ENCODE peak calls at places on chromosomes 4 and X, in ten cellular contexts. L, D, H, I, C, M, O, V, K and Y are unnamed samples.

GRCh38 chr4:140094701-140095420 is 59.1 kb downstream of the MAML3 start:
- DNase-seq in L (peak; percentile 61), D (peak; percentile 75), H (peak; percentile 72), I (no peak), C (peak; percentile 83), M (peak; percentile 91), O (no peak), V (no peak), K (no peak), Y (no peak)

GRCh38 chr4:88318751-88319350 is 34.5 kb upstream of the PPM1K start:
- DNase-seq in L (no peak), D (no peak), H (no peak), I (no peak), C (no peak), M (no peak), O (no peak), V (no peak), K (no peak), Y (no peak)

GRCh38 chrX:40153335-40154221 is 55.8 kb upstream of the BCOR start:
- DNase-seq in L (peak; percentile 68), D (peak; percentile 54), H (no peak), I (no peak), C (peak; percentile 73), M (peak; percentile 88), O (no peak), V (no peak), K (no peak), Y (no peak)

GRCh38 chrX:111634823-111635410 is 46.1 kb upstream of the ALG13 start:
- DNase-seq in L (no peak), D (no peak), H (no peak), I (no peak), C (no peak), M (no peak), O (no peak), V (no peak), K (no peak), Y (no peak)

GRCh38 chr4:11628093-11628725 is 199.5 kb upstream of the HS3ST1 start:
- DNase-seq in L (no peak), D (no peak), H (no peak), I (peak; percentile 81), C (no peak), M (no peak), O (no peak), V (no peak), K (no peak), Y (no peak)

GRCh38 chr4:55768291-55768690 is 51.3 kb upstream of the EXOC1L start:
- DNase-seq in L (no peak), D (no peak), H (no peak), I (no peak), C (no peak), M (no peak), O (peak; percentile 20), V (no peak), K (peak; percentile 15), Y (no peak)

GRCh38 chrX:9790866-9791265 is 4.6 kb downstream of the SHROOM2 start:
- DNase-seq in L (no peak), D (no peak), H (no peak), I (no peak), C (no peak), M (peak; percentile 11), O (no peak), V (no peak), K (no peak), Y (no peak)

GRCh38 chrX:38558681-38559080 is 2.7 kb upstream of the TSPAN7 start:
- DNase-seq in L (no peak), D (no peak), H (no peak), I (no peak), C (no peak), M (no peak), O (no peak), V (no peak), K (no peak), Y (no peak)

GRCh38 chr4:123749408-123749807 is 352.8 kb downstream of the SPRY1 start:
- DNase-seq in L (no peak), D (no peak), H (no peak), I (no peak), C (no peak), M (peak; percentile 74), O (no peak), V (no peak), K (no peak), Y (no peak)

GRCh38 chrX:53587795-53588194 is 98.7 kb downstream of the HUWE1 start:
- DNase-seq in L (no peak), D (no peak), H (no peak), I (no peak), C (no peak), M (no peak), O (no peak), V (no peak), K (no peak), Y (no peak)

GRCh38 chr4:184386271-184386781 is 88.0 kb downstream of the IRF2 start:
- DNase-seq in L (peak; percentile 82), D (peak; percentile 61), H (no peak), I (no peak), C (no peak), M (no peak), O (no peak), V (no peak), K (peak; percentile 47), Y (no peak)

GRCh38 chr4:153232768-153233167 is 28.5 kb downstream of the TRIM2 start:
- DNase-seq in L (peak; percentile 49), D (peak; percentile 50), H (no peak), I (peak; percentile 27), C (no peak), M (no peak), O (peak; percentile 39), V (no peak), K (peak; percentile 41), Y (no peak)

GRCh38 chr4:107930821-107931774 is at the start of gene CYP2U1:
- DNase-seq in L (peak; percentile 88), D (peak; percentile 85), H (peak; percentile 91), I (peak; percentile 36), C (peak; percentile 95), M (peak; percentile 97), O (peak; percentile 68), V (no peak), K (peak; percentile 67), Y (peak; percentile 73)
- TF ChIP-seq POLR2AphosphoS5 in L (peak; percentile 64), D (peak; percentile 25), H (no peak), I (peak; percentile 75), C (peak; percentile 71), M (peak; percentile 93), O (peak; percentile 40), V (no peak), K (peak; percentile 45), Y (no peak)

GRCh38 chr4:40234519-40235039 is 37.7 kb downstream of the RHOH start:
- DNase-seq in L (no peak), D (no peak), H (no peak), I (no peak), C (no peak), M (no peak), O (no peak), V (no peak), K (no peak), Y (no peak)

GRCh38 chr4:40228497-40229365 is 31.9 kb downstream of the RHOH start:
- DNase-seq in L (no peak), D (no peak), H (no peak), I (no peak), C (no peak), M (no peak), O (no peak), V (peak; percentile 77), K (no peak), Y (no peak)

GRCh38 chr4:40233227-40233626 is 36.4 kb downstream of the RHOH start:
- DNase-seq in L (no peak), D (no peak), H (no peak), I (no peak), C (no peak), M (no peak), O (peak; percentile 41), V (no peak), K (no peak), Y (no peak)

GRCh38 chr4:40232610-40233009 is 35.8 kb downstream of the RHOH start:
- DNase-seq in L (no peak), D (no peak), H (no peak), I (no peak), C (no peak), M (no peak), O (no peak), V (no peak), K (no peak), Y (no peak)

GRCh38 chr4:40231464-40231863 is 34.6 kb downstream of the RHOH start:
- DNase-seq in L (no peak), D (no peak), H (no peak), I (no peak), C (no peak), M (no peak), O (no peak), V (no peak), K (no peak), Y (no peak)
- TF ChIP-seq POLR2A in L (no peak), D (no peak), H (no peak), I (no peak), C (no peak), M (no peak), O (no peak), V (no peak), K (no peak), Y (no peak)

GRCh38 chr4:188942606-188943005 is 803.4 kb downstream of the TRIML1 start:
- DNase-seq in L (no peak), D (no peak), H (no peak), I (no peak), C (no peak), M (no peak), O (no peak), V (no peak), K (no peak), Y (no peak)

GRCh38 chr4:188941524-188942109 is 802.4 kb downstream of the TRIML1 start:
- DNase-seq in L (no peak), D (no peak), H (no peak), I (peak; percentile 95), C (no peak), M (no peak), O (no peak), V (no peak), K (no peak), Y (no peak)
- TF ChIP-seq POLR2AphosphoS5 in L (no peak), D (no peak), H (no peak), I (peak; percentile 48), C (no peak), M (no peak), O (no peak), V (no peak), K (no peak), Y (no peak)

GRCh38 chr4:8192748-8193738 is 6.0 kb upstream of the SH3TC1 start:
- DNase-seq in L (peak; percentile 77), D (peak; percentile 82), H (no peak), I (peak; percentile 39), C (no peak), M (peak; percentile 86), O (peak; percentile 73), V (peak; percentile 78), K (no peak), Y (peak; percentile 64)

GRCh38 chr4:8188085-8188484 is 11.0 kb upstream of the SH3TC1 start:
- DNase-seq in L (no peak), D (no peak), H (no peak), I (no peak), C (no peak), M (no peak), O (no peak), V (no peak), K (no peak), Y (no peak)

GRCh38 chr4:8189551-8190466 is 9.3 kb upstream of the SH3TC1 start:
- DNase-seq in L (no peak), D (no peak), H (no peak), I (no peak), C (no peak), M (no peak), O (no peak), V (no peak), K (no peak), Y (no peak)

GRCh38 chr4:8188743-8189550 is 10.1 kb upstream of the SH3TC1 start:
- DNase-seq in L (no peak), D (peak; percentile 82), H (no peak), I (no peak), C (no peak), M (no peak), O (no peak), V (no peak), K (no peak), Y (no peak)

GRCh38 chr4:8191136-8191747 is 7.8 kb upstream of the SH3TC1 start:
- DNase-seq in L (peak; percentile 51), D (peak; percentile 63), H (no peak), I (peak; percentile 69), C (peak; percentile 86), M (peak; percentile 89), O (peak; percentile 33), V (peak; percentile 44), K (no peak), Y (peak; percentile 69)
- TF ChIP-seq POLR2A in L (no peak), D (no peak), H (no peak), I (peak; percentile 34), C (no peak), M (no peak), O (no peak), V (no peak), K (no peak), Y (no peak)